ENCODE peak calls at places on chromosomes 5 and 9, in four cellular contexts. E, F, D and M are unnamed samples.

GRCh38 chr5:538271-538771 is 14.1 kb upstream of the SLC9A3 start:
- DNase-seq in E (no peak), F (no peak), D (no peak), M (no peak)

GRCh38 chr5:11793396-11793795 is 110.8 kb downstream of the CTNND2 start:
- DNase-seq in F (no peak), D (no peak), E (no peak), M (no peak)

GRCh38 chr5:4551034-4551433 is 589.1 kb upstream of the ADAMTS16 start:
- DNase-seq in D (no peak), F (no peak), E (no peak), M (no peak)

GRCh38 chr5:173235499-173236394 is 741 bp upstream of the NKX2-5 start:
- DNase-seq in D (no peak), F (no peak), E (no peak), M (no peak)

GRCh38 chr9:135023389-135023788 is 64.1 kb upstream of the OLFM1 start:
- DNase-seq in D (no peak), E (peak), F (no peak), M (no peak)

GRCh38 chr5:139263431-139263975 is 30.0 kb upstream of the MATR3 start:
- DNase-seq in E (no peak), D (no peak), F (no peak), M (no peak)

GRCh38 chr5:149170292-149170691 is 29.0 kb downstream of the ABLIM3 start:
- DNase-seq in F (no peak), D (no peak), E (no peak), M (no peak)

GRCh38 chr9:76665458-76665857 is 98.8 kb upstream of the PCA3 start:
- DNase-seq in E (no peak), D (no peak), F (no peak), M (no peak)

GRCh38 chr9:100573655-100574260 is 4.1 kb upstream of the CAVIN4 start:
- DNase-seq in F (no peak), D (no peak), E (no peak), M (no peak)

GRCh38 chr5:102865171-102865509 is 110.0 kb downstream of the PAM start:
- DNase-seq in D (no peak), F (no peak), E (peak), M (no peak)

GRCh38 chr9:129318121-129319075 is 140.3 kb upstream of the IER5L start:
- DNase-seq in D (no peak), E (no peak), F (no peak), M (no peak)

GRCh38 chr9:100379862-100380261 is 27.1 kb upstream of the TEX10 start:
- DNase-seq in E (no peak), F (no peak), D (peak), M (no peak)

GRCh38 chr5:159891371-159891770 is 24.9 kb upstream of the ADRA1B start:
- DNase-seq in D (no peak), E (no peak), F (no peak), M (no peak)

GRCh38 chr9:111297061-111297824 is 32.8 kb downstream of the OR2K2 start:
- DNase-seq in F (no peak), D (no peak), E (no peak), M (no peak)

GRCh38 chr5:9947944-9948343 is 301.7 kb downstream of the ATPSCKMT start:
- DNase-seq in F (no peak), D (no peak), E (no peak), M (no peak)

GRCh38 chr5:180330810-180331646 is 22.1 kb downstream of the GFPT2 start:
- DNase-seq in E (peak), D (peak), F (no peak), M (peak)

GRCh38 chr5:116675628-116675910 is 100.9 kb upstream of the SEMA6A start:
- DNase-seq in E (no peak), F (no peak), D (no peak), M (no peak)

GRCh38 chr9:16705121-16705604 is 165.3 kb downstream of the BNC2 start:
- DNase-seq in F (peak), D (peak), E (no peak), M (no peak)

GRCh38 chr5:31935702-31936347 is 238.3 kb downstream of the GOLPH3 start:
- DNase-seq in F (no peak), D (no peak), E (no peak), M (no peak)

GRCh38 chr9:37926737-37927590 is 23.0 kb upstream of the SLC25A51 start:
- DNase-seq in D (no peak), E (no peak), F (no peak), M (no peak)

GRCh38 chr9:112755675-112756074 is 5.1 kb downstream of the SNX30 start:
- DNase-seq in D (no peak), E (no peak), F (no peak), M (no peak)

GRCh38 chr5:132474881-132475511 is 15.6 kb downstream of the IRF1 start:
- DNase-seq in D (no peak), F (no peak), E (no peak), M (no peak)

GRCh38 chr9:6214451-6214850 is 1.2 kb upstream of the IL33 start:
- DNase-seq in D (no peak), E (no peak), F (no peak), M (no peak)

GRCh38 chr9:136567651-136568287 is 21.9 kb upstream of the NOTCH1 start:
- DNase-seq in D (peak), E (peak), F (peak), M (no peak)

GRCh38 chr9:129480227-129480626 is 140.7 kb downstream of the C9orf50 start:
- DNase-seq in E (no peak), D (peak), F (no peak), M (no peak)

GRCh38 chr5:2277886-2278285 is 395.2 kb upstream of the IRX4 start:
- DNase-seq in F (no peak), E (no peak), D (no peak), M (no peak)

GRCh38 chr9:127963359-127964064 is 17.3 kb downstream of the EEIG1 start:
- DNase-seq in E (no peak), F (no peak), D (no peak), M (no peak)

GRCh38 chr5:155343468-155343867 is 329.9 kb downstream of the KIF4B start:
- DNase-seq in E (no peak), F (no peak), D (no peak), M (peak)

GRCh38 chr9:118570076-118570475 is 799.2 kb downstream of the BRINP1 start:
- DNase-seq in E (no peak), D (no peak), F (no peak), M (no peak)

GRCh38 chr5:82272957-82273356 is 5.2 kb downstream of the RPS23 start:
- DNase-seq in F (peak), E (no peak), D (no peak), M (peak)

GRCh38 chr5:106875591-106876297 is 795.0 kb downstream of the EFNA5 start:
- DNase-seq in E (peak), F (peak), D (peak), M (peak)

GRCh38 chr9:124007157-124007460 is 4.5 kb upstream of the LHX2 start:
- DNase-seq in D (no peak), F (peak), E (no peak), M (no peak)

GRCh38 chr5:181053760-181054122 is 13.7 kb downstream of the BTNL9 start:
- DNase-seq in E (no peak), D (no peak), F (no peak), M (no peak)

GRCh38 chr9:33172256-33172678 is 5.1 kb upstream of the B4GALT1 start:
- DNase-seq in F (no peak), E (no peak), D (no peak), M (no peak)

GRCh38 chr5:139634541-139634940 is 13.6 kb upstream of the CXXC5 start:
- DNase-seq in E (no peak), D (no peak), F (no peak), M (no peak)

GRCh38 chr5:129906177-129906887 is 2.1 kb downstream of the CHSY3 start:
- DNase-seq in E (no peak), F (peak), D (no peak), M (no peak)

GRCh38 chr9:109179801-109180523 is 12.9 kb upstream of the FRRS1L start:
- DNase-seq in E (no peak), F (no peak), D (no peak), M (no peak)

GRCh38 chr9:87068177-87068845 is 121.0 kb upstream of the GAS1 start:
- DNase-seq in D (no peak), E (no peak), F (no peak), M (no peak)

GRCh38 chr5:6371079-6371810 is 7.1 kb downstream of the MED10 start:
- DNase-seq in F (no peak), E (no peak), D (no peak), M (no peak)

GRCh38 chr9:133556354-133556753 is 21.9 kb downstream of the ADAMTSL2 start:
- DNase-seq in F (no peak), E (no peak), D (no peak), M (no peak)
- TF ChIP-seq CTCF in F (no peak), E (no peak), D (no peak), M (no peak)

GRCh38 chr9:34371886-34372597 is 4.7 kb downstream of the MYORG start:
- DNase-seq in F (no peak), E (no peak), D (no peak), M (no peak)

GRCh38 chr9:34372598-34373011 is 4.1 kb downstream of the MYORG start:
- DNase-seq in E (no peak), F (peak), D (no peak), M (no peak)

GRCh38 chr9:34374339-34374738 is 2.4 kb downstream of the MYORG start:
- DNase-seq in E (no peak), D (no peak), F (no peak), M (no peak)

GRCh38 chr9:34374905-34375552 is 1.7 kb downstream of the MYORG start:
- DNase-seq in D (peak), E (no peak), F (no peak), M (peak)

DNA sequence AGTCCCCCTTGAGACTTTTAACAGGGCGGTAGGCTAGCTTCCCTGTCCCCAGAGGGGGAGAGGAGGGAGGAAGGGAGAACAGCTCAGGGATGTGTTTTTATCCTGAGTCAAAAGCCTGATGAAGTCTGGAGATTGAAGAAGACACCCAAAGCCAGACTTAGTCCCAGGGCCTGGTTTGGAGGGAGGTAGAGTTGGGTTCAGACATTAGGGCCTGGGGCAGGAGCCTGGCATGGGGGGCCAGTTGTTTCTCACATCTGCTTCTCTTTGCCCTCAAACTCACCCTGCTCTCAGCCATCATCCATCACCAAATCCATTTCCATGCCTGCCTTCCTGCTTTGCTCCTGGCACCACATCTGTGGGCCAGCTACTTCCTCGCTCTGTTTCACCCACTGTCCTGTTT is 2.9 kb downstream of the MYORG start:
- DNase-seq in F (no peak), E (no peak), D (no peak), M (no peak)
- H3K4me3 ChIP-seq in F (no peak), E (no peak), D (no peak), M (no peak)

DNA sequence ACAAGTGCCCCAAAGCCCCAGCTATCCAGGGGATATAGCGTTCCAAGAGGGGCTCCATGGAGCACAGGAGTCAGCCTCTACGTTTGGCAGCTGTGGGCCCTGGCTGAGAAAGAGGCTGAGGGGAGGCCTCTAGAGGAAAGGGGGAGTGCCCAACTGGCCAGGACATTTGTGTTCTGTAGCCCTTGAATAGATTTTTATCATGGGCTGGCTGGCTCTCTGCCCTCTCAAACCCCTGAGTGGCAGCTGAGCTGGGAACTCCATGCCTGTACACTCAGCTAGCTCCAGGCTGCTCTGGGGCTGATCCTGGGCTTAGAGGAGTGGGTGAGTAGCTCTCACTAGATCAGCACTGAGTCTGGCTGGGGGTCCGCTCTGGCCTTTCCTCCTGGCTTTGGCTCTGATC is 285.0 kb downstream of the ZSWIM6 start:
- DNase-seq in E (no peak), D (no peak), F (no peak), M (no peak)
- TF ChIP-seq MAX in E (no peak), D (no peak), F (no peak), M (no peak)

GRCh38 chr5:168020522-168021294 is 270.7 kb upstream of the WWC1 start:
- DNase-seq in F (no peak), E (no peak), D (no peak), M (no peak)
- TF ChIP-seq CTCF in F (no peak), E (no peak), D (peak), M (no peak)

GRCh38 chr9:92147854-92148184 is 32.6 kb upstream of the SPTLC1 start:
- DNase-seq in F (no peak), E (no peak), D (no peak), M (no peak)
- H3K4me3 ChIP-seq in F (no peak), E (no peak), D (no peak), M (no peak)

DNA sequence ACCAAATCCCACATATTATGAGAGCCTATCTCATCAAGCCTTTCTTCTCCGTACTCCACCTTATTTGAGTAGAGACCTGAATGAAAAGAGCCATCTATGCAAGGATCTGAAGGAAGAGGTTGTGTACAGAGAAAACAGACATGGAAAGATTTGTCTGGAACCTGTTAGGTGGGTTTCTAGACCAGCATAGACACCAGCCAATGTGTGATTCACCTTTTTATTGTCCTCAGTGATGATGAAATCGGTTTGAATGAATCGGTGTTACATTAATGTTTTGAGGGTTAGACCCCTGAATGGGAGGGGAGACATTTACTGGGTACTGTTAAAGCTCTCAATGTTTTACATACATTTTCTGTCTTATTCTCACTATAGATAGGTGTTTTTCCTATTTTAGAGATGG is 223.6 kb downstream of the NMUR2 start:
- DNase-seq in D (no peak), E (no peak), F (no peak), M (no peak)
- TF ChIP-seq MAX in D (no peak), E (no peak), F (no peak), M (no peak)

DNA sequence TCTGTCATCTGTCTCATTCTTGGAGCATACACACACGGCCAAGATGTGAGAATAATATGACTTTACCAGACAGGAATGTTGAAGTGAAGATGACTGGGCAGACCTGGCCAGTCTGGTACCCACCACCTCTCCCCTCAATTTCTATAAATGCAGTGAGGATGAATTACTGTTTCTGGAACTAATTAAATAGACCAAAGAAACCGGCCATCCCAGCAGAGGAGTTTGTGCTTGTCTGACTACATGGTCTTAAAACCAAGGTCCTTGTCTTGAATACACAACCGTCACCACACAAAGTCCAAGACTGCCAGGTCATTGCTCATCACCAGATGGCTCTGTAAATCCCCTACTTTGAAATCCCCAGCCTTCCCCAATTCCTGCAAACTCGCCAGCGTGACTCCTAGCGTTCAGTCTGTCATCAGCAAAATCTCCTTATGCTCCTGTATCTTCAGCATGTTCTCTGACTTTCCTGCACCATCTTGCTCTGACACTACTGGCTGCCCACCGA is 147.2 kb downstream of the PDE4D start:
- DNase-seq in F (no peak), E (no peak), D (peak), M (no peak)
- TF ChIP-seq CTCF in F (no peak), E (no peak), D (peak), M (no peak)